ENCODE peak calls at places on chromosome 20, in nine cellular contexts. I is IMR-90, X is left ventricle myocardium inferior, F is cardiac muscle cell, L is AG04450, Y is gastrocnemius medialis, V is neural progenitor cell, S is fibroblast of lung, R is type B pancreatic cell. K is an unnamed sample.

GRCh38 chr20:10733122-10733521 is 59.3 kb upstream of the JAG1 start:
- DNase-seq in Y (no peak), L (no peak), R (no peak), F (no peak), S (peak), X (no peak), I (peak), V (no peak), K (no peak)

GRCh38 chr20:24100370-24101011 is 111.9 kb upstream of the GGTLC1 start:
- DNase-seq in R (no peak), Y (no peak), S (peak), F (peak), L (no peak), X (peak), I (peak), V (peak), K (peak)

GRCh38 chr20:23106271-23106851 is 20.2 kb upstream of the CD93 start:
- DNase-seq in V (no peak), F (no peak), L (peak), Y (peak), I (peak), S (no peak), X (no peak), R (no peak), K (no peak)

GRCh38 chr20:20513720-20514119 is 145.8 kb downstream of the INSM1 start:
- DNase-seq in R (no peak), F (no peak), Y (peak), I (no peak), V (no peak), L (no peak), X (no peak), S (no peak), K (no peak)

GRCh38 chr20:46272389-46273047 is 35.8 kb downstream of the CDH22 start:
- DNase-seq in L (no peak), I (no peak), S (no peak), X (no peak), R (no peak), F (no peak), V (no peak), Y (no peak), K (no peak)

GRCh38 chr20:58141971-58142842 is 86.2 kb downstream of the ANKRD60 start:
- DNase-seq in S (no peak), F (no peak), R (peak), I (no peak), X (no peak), V (no peak), Y (no peak), L (no peak), K (no peak)

GRCh38 chr20:58852559-58853271 is at the start of gene GNAS:
- DNase-seq in X (peak), S (peak), R (no peak), V (peak), F (peak), L (peak), I (peak), Y (no peak), K (peak)

GRCh38 chr20:25084616-25085187 is 2.8 kb upstream of the VSX1 start:
- DNase-seq in Y (no peak), S (no peak), X (no peak), I (no peak), V (peak), F (no peak), L (no peak), R (no peak), K (no peak)

GRCh38 chr20:37276494-37277252 is 12.8 kb upstream of the MANBAL start:
- DNase-seq in S (peak), L (peak), X (peak), I (peak), R (no peak), F (no peak), V (no peak), Y (peak), K (peak)

GRCh38 chr20:48933017-48933766 is 11.7 kb downstream of the ARFGEF2 start:
- DNase-seq in F (no peak), S (no peak), Y (no peak), I (no peak), L (no peak), R (no peak), V (no peak), X (no peak), K (no peak)

GRCh38 chr20:64079273-64080012 is at the start of gene RGS19:
- DNase-seq in Y (peak), S (peak), X (peak), R (peak), V (peak), I (peak), L (no peak), F (peak), K (peak)

GRCh38 chr20:22577515-22578220 is 6.7 kb downstream of the FOXA2 start:
- DNase-seq in R (no peak), S (no peak), L (no peak), F (no peak), V (peak), I (no peak), Y (no peak), X (no peak), K (peak)

GRCh38 chr20:2108987-2109386 is 7.4 kb downstream of the STK35 start:
- DNase-seq in Y (no peak), R (no peak), F (no peak), V (no peak), L (peak), S (peak), I (peak), X (no peak), K (no peak)

GRCh38 chr20:57695012-57695411 is 14.8 kb downstream of the PMEPA1 start:
- DNase-seq in F (no peak), Y (no peak), L (no peak), S (peak), X (no peak), I (no peak), V (no peak), R (no peak), K (peak)

GRCh38 chr20:23207826-23208555 is 121.9 kb upstream of the CD93 start:
- DNase-seq in V (no peak), R (no peak), X (no peak), Y (no peak), L (no peak), F (no peak), S (no peak), I (no peak), K (no peak)

GRCh38 chr20:59772373-59772705 is 161.1 kb downstream of the SYCP2 start:
- DNase-seq in V (no peak), I (no peak), X (no peak), Y (no peak), L (no peak), F (no peak), S (no peak), R (no peak), K (no peak)

GRCh38 chr20:38930242-38930569 is 4.0 kb downstream of the FAM83D start:
- DNase-seq in Y (no peak), F (no peak), V (no peak), R (no peak), X (no peak), L (no peak), I (no peak), S (no peak), K (no peak)

GRCh38 chr20:38927902-38928578 is 1.8 kb downstream of the FAM83D start:
- DNase-seq in R (no peak), X (no peak), Y (no peak), I (no peak), V (no peak), L (no peak), S (no peak), F (no peak), K (no peak)

GRCh38 chr20:38926142-38926933 is at the start of gene FAM83D:
- DNase-seq in I (peak), L (peak), R (peak), X (peak), S (peak), Y (peak), V (peak), F (peak), K (peak)

GRCh38 chr20:38924718-38925117 is 1.5 kb upstream of the FAM83D start:
- DNase-seq in L (no peak), V (no peak), R (no peak), S (no peak), F (no peak), X (no peak), Y (no peak), I (no peak), K (no peak)

GRCh38 chr20:38926934-38927616 is 858 bp downstream of the FAM83D start:
- DNase-seq in I (peak), S (peak), V (no peak), Y (no peak), F (no peak), X (no peak), R (peak), L (no peak), K (no peak)
- TF ChIP-seq CTCF in I (no peak), S (no peak), V (no peak), Y (no peak), F (no peak), X (no peak), R (no peak), L (no peak), K (no peak)

GRCh38 chr20:53805895-53806384 is 212.3 kb upstream of the ZNF217 start:
- DNase-seq in S (peak), X (no peak), F (no peak), Y (no peak), R (no peak), V (no peak), L (no peak), I (peak), K (no peak)
- TF ChIP-seq CTCF in S (no peak), X (no peak), F (no peak), Y (no peak), R (no peak), V (no peak), L (no peak), I (no peak), K (no peak)

DNA sequence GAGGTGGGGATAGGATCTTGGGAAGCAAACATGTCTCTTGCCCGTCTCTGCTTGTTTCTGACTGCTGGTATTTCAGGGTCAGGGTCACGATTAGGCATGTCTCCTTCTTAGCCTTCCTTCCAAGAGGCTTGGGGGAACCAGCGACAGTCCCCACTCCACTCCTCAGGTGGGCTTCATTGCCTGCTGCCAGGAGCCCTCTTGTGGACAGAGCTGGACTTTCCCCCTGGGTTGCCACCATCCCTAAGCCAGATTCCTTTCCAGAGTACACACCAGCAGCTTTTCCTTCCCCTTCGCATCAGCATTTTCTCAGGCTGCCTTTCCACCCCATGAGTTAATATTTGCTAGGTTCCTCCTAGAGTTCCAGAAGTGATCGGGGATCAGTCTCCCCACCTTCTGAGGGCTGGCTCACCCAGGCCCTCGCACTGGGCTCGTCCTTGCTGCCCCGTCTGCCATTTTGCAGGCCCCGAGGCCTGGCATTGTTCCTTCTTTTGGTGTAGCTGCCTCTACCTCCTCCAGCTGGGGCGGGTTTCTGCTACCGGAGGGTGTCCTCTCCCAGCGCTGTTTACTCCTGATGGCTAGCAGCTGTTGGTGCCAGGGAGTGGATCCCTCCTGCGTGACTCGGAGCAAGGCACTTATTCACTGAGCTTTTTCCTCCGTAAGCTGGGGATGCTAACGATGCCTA is 8.8 kb upstream of the C20orf144 start:
- DNase-seq in X (peak), L (no peak), F (peak), R (peak), S (peak), V (peak), I (peak), Y (no peak), K (peak)
- TF ChIP-seq CTCF in X (peak), L (peak), F (peak), R (peak), S (peak), V (peak), I (peak), Y (peak), K (peak)

DNA sequence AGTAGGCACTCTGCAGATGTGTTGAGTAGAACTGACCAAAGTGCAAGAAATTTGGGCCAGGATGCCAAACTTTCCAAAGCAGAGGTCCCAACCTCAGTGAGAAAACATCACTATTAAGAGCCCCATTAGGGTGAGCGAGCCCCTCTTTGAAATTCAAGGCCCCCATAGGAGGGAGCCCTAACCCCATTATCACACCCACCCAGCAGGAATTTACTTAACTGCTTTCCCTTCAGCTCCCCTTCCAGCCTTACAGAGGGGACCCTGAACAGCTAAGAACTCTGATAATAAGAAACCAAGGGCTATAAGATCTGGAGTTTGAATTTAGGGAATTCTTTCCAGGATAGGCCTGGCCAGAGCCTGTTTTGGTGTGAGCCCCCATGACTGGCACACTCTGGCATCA is 130.7 kb downstream of the NFATC2 start:
- DNase-seq in L (no peak), F (no peak), S (no peak), Y (no peak), V (peak), I (no peak), X (no peak), R (no peak), K (no peak)
- TF ChIP-seq CTCF in L (no peak), F (no peak), S (peak), Y (no peak), V (no peak), I (no peak), X (no peak), R (no peak), K (no peak)

GRCh38 chr20:62898970-62899632 is 27.2 kb downstream of the DIDO1 start:
- DNase-seq in V (no peak), X (no peak), I (no peak), R (no peak), F (no peak), S (no peak), L (no peak), Y (no peak), K (no peak)

GRCh38 chr20:62899633-62900051 is 26.7 kb downstream of the DIDO1 start:
- DNase-seq in S (no peak), V (peak), Y (no peak), F (peak), R (no peak), L (no peak), I (no peak), X (no peak), K (no peak)

GRCh38 chr20:62901891-62902290 is 24.4 kb downstream of the DIDO1 start:
- DNase-seq in L (no peak), S (no peak), X (no peak), R (no peak), V (no peak), I (no peak), Y (no peak), F (no peak), K (no peak)

GRCh38 chr20:62900692-62901584 is 25.4 kb downstream of the DIDO1 start:
- DNase-seq in L (no peak), I (no peak), S (peak), R (no peak), F (no peak), X (no peak), Y (no peak), V (peak), K (no peak)

GRCh38 chr20:62900052-62900691 is 26.1 kb downstream of the DIDO1 start:
- DNase-seq in S (peak), I (peak), X (peak), V (peak), Y (no peak), F (peak), R (peak), L (peak), K (peak)
- TF ChIP-seq CTCF in S (peak), I (peak), X (peak), V (peak), Y (peak), F (peak), R (peak), L (peak), K (peak)

DNA sequence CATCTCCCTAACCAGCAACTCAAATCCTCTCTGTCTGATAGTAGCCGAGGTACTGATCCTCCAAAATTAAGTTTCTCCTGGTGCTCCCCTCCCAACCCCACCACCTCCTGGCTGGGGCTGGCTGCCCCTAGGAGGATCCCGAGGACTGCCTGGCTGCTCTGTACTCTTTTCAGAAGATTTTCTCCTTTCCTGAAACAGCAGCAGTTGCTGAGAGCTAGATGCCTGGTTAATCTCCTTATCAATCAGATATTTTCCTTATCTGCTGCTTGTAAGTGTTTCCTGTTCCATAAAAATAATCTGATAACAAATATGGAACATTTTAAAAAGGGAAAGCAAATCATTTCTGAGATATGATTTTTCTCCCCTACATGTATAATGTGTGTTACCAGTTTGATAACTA is 52.8 kb downstream of the ZMYND8 start:
- DNase-seq in Y (no peak), L (no peak), V (no peak), X (no peak), I (no peak), R (no peak), F (no peak), S (no peak), K (no peak)
- TF ChIP-seq CTCF in Y (no peak), L (no peak), V (no peak), X (no peak), I (no peak), R (no peak), F (no peak), S (no peak), K (no peak)

DNA sequence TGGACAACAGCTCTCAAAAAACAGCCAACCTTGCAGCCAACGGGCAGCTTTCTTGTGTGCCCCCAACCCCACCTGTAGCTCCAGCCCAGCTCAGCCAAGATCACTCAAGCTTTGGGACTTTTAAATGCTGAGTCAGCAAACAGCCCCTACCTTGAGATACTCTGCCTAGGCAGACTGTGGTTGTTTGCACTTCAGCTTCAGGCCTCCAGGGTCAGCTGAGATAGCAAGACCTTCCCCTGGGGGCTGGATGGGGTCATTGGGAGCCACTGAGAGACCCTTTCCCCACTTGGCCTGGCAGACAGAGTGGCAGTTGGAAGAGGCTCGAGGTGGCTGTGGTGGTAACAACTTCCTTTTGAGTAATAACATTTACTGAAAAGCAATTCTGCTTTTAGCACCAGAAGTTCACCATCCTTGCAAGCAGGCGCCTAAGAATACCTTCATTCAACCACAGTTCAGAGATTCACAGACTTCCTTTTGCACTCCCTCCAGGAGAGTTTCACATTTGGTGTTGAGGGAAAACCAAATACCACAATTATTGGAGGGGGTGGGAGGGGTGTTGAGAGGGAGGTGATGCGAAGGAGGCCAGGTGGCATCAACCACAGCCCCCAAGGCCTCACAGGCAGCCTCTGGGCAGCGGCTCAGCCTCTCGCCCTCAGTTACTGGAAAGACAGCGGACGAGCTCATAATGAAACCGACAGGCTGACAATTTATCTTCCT is 148.0 kb downstream of the CEBPB start:
- DNase-seq in R (no peak), Y (no peak), S (peak), L (no peak), I (peak), F (peak), X (no peak), V (peak), K (no peak)
- TF ChIP-seq CTCF in R (peak), Y (no peak), S (no peak), L (no peak), I (no peak), F (no peak), X (no peak), V (no peak), K (no peak)

DNA sequence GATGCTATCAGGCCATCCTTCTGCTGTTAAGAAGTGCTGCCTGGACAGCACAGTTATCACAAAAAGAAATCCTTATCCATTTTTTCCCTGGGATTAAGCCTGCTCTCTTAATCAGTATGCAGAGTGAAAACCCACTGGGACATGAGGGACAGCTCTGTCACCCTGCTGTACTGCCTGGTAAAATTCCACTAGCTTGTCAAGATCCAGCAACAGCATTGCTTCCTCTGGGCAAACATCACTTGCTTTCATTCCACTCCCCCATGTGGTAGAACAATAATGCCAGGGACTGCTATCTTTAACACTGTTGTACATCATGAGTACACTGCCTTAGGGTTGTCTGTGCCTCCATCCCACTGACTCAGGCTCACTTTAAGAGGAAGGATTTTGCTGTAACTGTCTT is 331.3 kb downstream of the KIF16B start:
- DNase-seq in X (no peak), F (peak), I (no peak), V (no peak), L (no peak), S (no peak), Y (no peak), R (no peak), K (no peak)
- TF ChIP-seq CTCF in X (peak), F (no peak), I (no peak), V (peak), L (no peak), S (no peak), Y (no peak), R (no peak), K (no peak)

DNA sequence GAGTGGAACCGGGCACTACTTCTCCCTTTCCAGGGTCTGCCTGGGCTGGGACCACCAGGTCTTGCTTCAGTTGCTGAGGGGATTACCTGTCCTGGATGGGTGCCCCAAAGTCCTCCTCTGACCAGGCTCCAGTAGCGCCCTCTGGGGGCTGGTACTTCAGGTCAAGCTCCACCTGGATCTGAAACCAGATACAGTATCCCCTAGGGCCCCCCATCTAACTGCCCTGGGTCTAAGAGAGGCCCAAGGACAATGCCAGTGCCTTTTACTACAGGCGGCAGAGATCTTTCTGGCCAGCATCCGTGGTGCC is 11.2 kb upstream of the SPAG4 start:
- DNase-seq in S (no peak), V (peak), X (no peak), I (no peak), R (no peak), L (no peak), Y (no peak), F (peak), K (no peak)
- TF ChIP-seq CTCF in S (peak), V (peak), X (no peak), I (no peak), R (peak), L (peak), Y (no peak), F (peak), K (no peak)